ENCODE peak calls at places on chromosomes 3 and 15, in six cellular contexts. One of them, this sample, is unnamed.

GRCh38 chr3:164521139-164521538 is 557.2 kb downstream of the SI start:
- DNase-seq in hepatocyte: no peak
- DNase-seq in fibroblast of pulmonary artery: no peak
- DNase-seq in KG1: no peak
- DNase-seq in HuH-7: no peak
- DNase-seq in hypothalamus: no peak
- DNase-seq in this sample: no peak

GRCh38 chr3:57966823-57967222 is 41.4 kb upstream of the FLNB start:
- DNase-seq in HuH-7: no peak
- DNase-seq in hypothalamus: no peak
- DNase-seq in hepatocyte: no peak
- DNase-seq in fibroblast of pulmonary artery: peak
- DNase-seq in KG1: no peak
- DNase-seq in this sample: peak

GRCh38 chr3:42077785-42078184 is 13.4 kb upstream of the TRAK1 start:
- DNase-seq in hepatocyte: no peak
- DNase-seq in HuH-7: no peak
- DNase-seq in fibroblast of pulmonary artery: no peak
- DNase-seq in hypothalamus: no peak
- DNase-seq in KG1: no peak
- DNase-seq in this sample: no peak

GRCh38 chr15:40389824-40390595 is 7.5 kb downstream of the KNSTRN start:
- DNase-seq in HuH-7: no peak
- DNase-seq in hepatocyte: no peak
- DNase-seq in fibroblast of pulmonary artery: no peak
- DNase-seq in hypothalamus: no peak
- DNase-seq in KG1: no peak
- DNase-seq in this sample: no peak

GRCh38 chr3:9934235-9934621 is 594 bp downstream of the CRELD1 start:
- DNase-seq in HuH-7: no peak
- DNase-seq in KG1: no peak
- DNase-seq in fibroblast of pulmonary artery: no peak
- DNase-seq in hepatocyte: peak
- DNase-seq in hypothalamus: no peak
- DNase-seq in this sample: peak

GRCh38 chr3:171419457-171419856 is 40.7 kb downstream of the TNIK start:
- DNase-seq in hypothalamus: no peak
- DNase-seq in hepatocyte: no peak
- DNase-seq in fibroblast of pulmonary artery: peak
- DNase-seq in KG1: no peak
- DNase-seq in HuH-7: no peak
- DNase-seq in this sample: no peak

GRCh38 chr3:128280466-128281455 is 127.5 kb downstream of the EEFSEC start:
- DNase-seq in HuH-7: no peak
- DNase-seq in KG1: no peak
- DNase-seq in hepatocyte: no peak
- DNase-seq in hypothalamus: no peak
- DNase-seq in fibroblast of pulmonary artery: no peak
- DNase-seq in this sample: no peak

GRCh38 chr15:43930079-43930478 is 103.3 kb downstream of the WDR76 start:
- DNase-seq in hypothalamus: no peak
- DNase-seq in HuH-7: no peak
- DNase-seq in KG1: no peak
- DNase-seq in hepatocyte: peak
- DNase-seq in fibroblast of pulmonary artery: no peak
- DNase-seq in this sample: peak

GRCh38 chr3:61736506-61736905 is 175.1 kb downstream of the PTPRG start:
- DNase-seq in hepatocyte: no peak
- DNase-seq in fibroblast of pulmonary artery: no peak
- DNase-seq in hypothalamus: no peak
- DNase-seq in KG1: no peak
- DNase-seq in HuH-7: no peak
- DNase-seq in this sample: no peak

GRCh38 chr15:32096867-32097266 is 66.6 kb downstream of the CHRNA7 start:
- DNase-seq in HuH-7: no peak
- DNase-seq in KG1: no peak
- DNase-seq in fibroblast of pulmonary artery: no peak
- DNase-seq in hepatocyte: no peak
- DNase-seq in hypothalamus: no peak
- DNase-seq in this sample: no peak

GRCh38 chr3:190038050-190038631 is 82.6 kb downstream of the P3H2 start:
- DNase-seq in hepatocyte: peak
- DNase-seq in HuH-7: peak
- DNase-seq in hypothalamus: no peak
- DNase-seq in fibroblast of pulmonary artery: peak
- DNase-seq in KG1: no peak
- DNase-seq in this sample: peak

GRCh38 chr3:46027021-46027705 is at the start of gene XCR1:
- DNase-seq in hepatocyte: no peak
- DNase-seq in hypothalamus: no peak
- DNase-seq in HuH-7: no peak
- DNase-seq in fibroblast of pulmonary artery: no peak
- DNase-seq in KG1: no peak
- DNase-seq in this sample: no peak

GRCh38 chr15:69666921-69667811 is 214.5 kb downstream of the RPLP1 start:
- DNase-seq in fibroblast of pulmonary artery: no peak
- DNase-seq in hypothalamus: no peak
- DNase-seq in KG1: no peak
- DNase-seq in hepatocyte: no peak
- DNase-seq in HuH-7: no peak
- DNase-seq in this sample: no peak

GRCh38 chr15:67124911-67125588 is 59.6 kb downstream of the SMAD3 start:
- DNase-seq in HuH-7: no peak
- DNase-seq in KG1: no peak
- DNase-seq in fibroblast of pulmonary artery: no peak
- DNase-seq in hypothalamus: no peak
- DNase-seq in hepatocyte: no peak
- DNase-seq in this sample: no peak

GRCh38 chr3:15051531-15051930 is 13.6 kb downstream of the MRPS25 start:
- DNase-seq in hypothalamus: no peak
- DNase-seq in KG1: peak
- DNase-seq in fibroblast of pulmonary artery: peak
- DNase-seq in HuH-7: peak
- DNase-seq in hepatocyte: peak
- DNase-seq in this sample: peak

GRCh38 chr3:63343674-63344073 is 65.6 kb downstream of the SYNPR start:
- DNase-seq in KG1: peak
- DNase-seq in HuH-7: peak
- DNase-seq in hepatocyte: peak
- DNase-seq in hypothalamus: peak
- DNase-seq in fibroblast of pulmonary artery: peak
- DNase-seq in this sample: peak

GRCh38 chr15:98609144-98609852 is 39.0 kb upstream of the IGF1R start:
- DNase-seq in HuH-7: no peak
- DNase-seq in KG1: no peak
- DNase-seq in hypothalamus: no peak
- DNase-seq in fibroblast of pulmonary artery: peak
- DNase-seq in hepatocyte: no peak
- DNase-seq in this sample: peak

GRCh38 chr3:141557961-141558706 is 71.3 kb downstream of the RASA2 start:
- DNase-seq in fibroblast of pulmonary artery: no peak
- DNase-seq in HuH-7: no peak
- DNase-seq in hypothalamus: no peak
- DNase-seq in hepatocyte: peak
- DNase-seq in KG1: peak
- DNase-seq in this sample: peak

GRCh38 chr3:13137808-13138565 is 64.8 kb upstream of the IQSEC1 start:
- DNase-seq in fibroblast of pulmonary artery: no peak
- DNase-seq in hypothalamus: no peak
- DNase-seq in HuH-7: no peak
- DNase-seq in hepatocyte: no peak
- DNase-seq in KG1: no peak
- DNase-seq in this sample: no peak

GRCh38 chr3:184399410-184399809 is 19.6 kb downstream of the CHRD start:
- DNase-seq in fibroblast of pulmonary artery: peak
- DNase-seq in HuH-7: no peak
- DNase-seq in hypothalamus: no peak
- DNase-seq in KG1: no peak
- DNase-seq in hepatocyte: peak
- DNase-seq in this sample: peak

GRCh38 chr15:57784081-57784488 is 77.6 kb downstream of the POLR2M start:
- DNase-seq in HuH-7: no peak
- DNase-seq in hypothalamus: no peak
- DNase-seq in KG1: no peak
- DNase-seq in hepatocyte: no peak
- DNase-seq in fibroblast of pulmonary artery: peak
- DNase-seq in this sample: no peak

GRCh38 chr3:42014443-42014945 is 52.6 kb upstream of the ULK4 start:
- DNase-seq in HuH-7: no peak
- DNase-seq in hypothalamus: no peak
- DNase-seq in KG1: peak
- DNase-seq in fibroblast of pulmonary artery: peak
- DNase-seq in hepatocyte: no peak
- DNase-seq in this sample: no peak

GRCh38 chr3:109336272-109336957 is 931 bp downstream of the DPPA4 start:
- DNase-seq in fibroblast of pulmonary artery: peak
- DNase-seq in HuH-7: no peak
- DNase-seq in hypothalamus: no peak
- DNase-seq in hepatocyte: peak
- DNase-seq in KG1: no peak
- DNase-seq in this sample: peak

GRCh38 chr3:196344663-196345062 is 6.5 kb upstream of the TM4SF19 start:
- DNase-seq in HuH-7: no peak
- DNase-seq in KG1: peak
- DNase-seq in fibroblast of pulmonary artery: no peak
- DNase-seq in hepatocyte: no peak
- DNase-seq in hypothalamus: no peak
- DNase-seq in this sample: no peak

GRCh38 chr15:38589502-38589901 is 24.9 kb upstream of the RASGRP1 start:
- DNase-seq in HuH-7: no peak
- DNase-seq in hypothalamus: no peak
- DNase-seq in hepatocyte: peak
- DNase-seq in KG1: no peak
- DNase-seq in fibroblast of pulmonary artery: peak
- DNase-seq in this sample: peak

GRCh38 chr3:141441381-141442365 is 45.2 kb upstream of the RASA2 start:
- DNase-seq in hepatocyte: peak
- DNase-seq in HuH-7: peak
- DNase-seq in fibroblast of pulmonary artery: peak
- DNase-seq in KG1: peak
- DNase-seq in hypothalamus: no peak
- DNase-seq in this sample: peak

GRCh38 chr15:40909662-40910625 is 15.7 kb downstream of the VPS18 start:
- DNase-seq in hepatocyte: no peak
- DNase-seq in KG1: no peak
- DNase-seq in HuH-7: no peak
- DNase-seq in fibroblast of pulmonary artery: peak
- DNase-seq in hypothalamus: no peak
- DNase-seq in this sample: peak